ENCODE peak calls at places on chromosomes 12 and 14, in seven cellular contexts. N is IMR-90, W is heart left ventricle, R is psoas muscle, A is RWPE1, L is left lung, G is sigmoid colon. M is an unnamed sample.

GRCh38 chr12:90280033-90280432 is 571.4 kb upstream of the ATP2B1 start:
- DNase-seq in N (peak), W (no peak), R (no peak), A (peak), L (no peak), G (no peak), M (no peak)

GRCh38 chr12:67052981-67053380 is 216.2 kb upstream of the CAND1 start:
- DNase-seq in N (no peak), W (no peak), R (no peak), A (no peak), L (no peak), G (no peak), M (no peak)

GRCh38 chr14:30621954-30622830 is at the start of gene SCFD1:
- DNase-seq in N (peak), W (peak), R (peak), A (peak), L (peak), G (peak), M (peak)

GRCh38 chr14:67583711-67584644 is 16.1 kb downstream of the PIGH start:
- DNase-seq in N (peak), W (no peak), R (no peak), A (peak), L (no peak), G (no peak), M (no peak)

GRCh38 chr12:75641031-75641780 is 129.8 kb upstream of the KRR1 start:
- DNase-seq in N (peak), W (no peak), R (no peak), A (peak), L (no peak), G (no peak), M (no peak)

GRCh38 chr12:91043408-91043807 is 14.4 kb downstream of the KERA start:
- DNase-seq in N (no peak), W (no peak), R (no peak), A (no peak), L (no peak), G (no peak), M (no peak)

GRCh38 chr14:24315807-24316596 is 4.7 kb downstream of the LTB4R start:
- DNase-seq in N (no peak), W (no peak), R (peak), A (no peak), L (peak), G (no peak), M (no peak)

GRCh38 chr12:27467641-27468040 is 21.1 kb downstream of the SMCO2 start:
- DNase-seq in N (no peak), W (no peak), R (no peak), A (no peak), L (no peak), G (no peak), M (no peak)

GRCh38 chr14:99995700-99996356 is 69.4 kb upstream of the EVL start:
- DNase-seq in N (peak), W (no peak), R (no peak), A (peak), L (peak), G (peak), M (peak)

GRCh38 chr14:60235440-60235839 is 13.6 kb upstream of the PPM1A start:
- DNase-seq in N (no peak), W (no peak), R (no peak), A (no peak), L (no peak), G (no peak), M (no peak)

GRCh38 chr14:33652566-33653320 is 298.1 kb downstream of the EGLN3 start:
- DNase-seq in N (no peak), W (no peak), R (no peak), A (no peak), L (no peak), G (no peak), M (no peak)

GRCh38 chr12:65613692-65614091 is 210.6 kb upstream of the HMGA2 start:
- DNase-seq in N (peak), W (no peak), R (no peak), A (no peak), L (no peak), G (no peak), M (no peak)

GRCh38 chr12:5909560-5909959 is 35.5 kb downstream of the ANO2 start:
- DNase-seq in N (no peak), W (no peak), R (no peak), A (no peak), L (no peak), G (no peak), M (no peak)

GRCh38 chr12:11067514-11067913 is 5.4 kb upstream of the TAS2R46 start:
- DNase-seq in N (peak), W (no peak), R (no peak), A (no peak), L (no peak), G (peak), M (no peak)
- TF ChIP-seq CTCF in N (no peak), W (no peak), R (no peak), A (no peak), L (no peak), G (no peak), M (no peak)

DNA sequence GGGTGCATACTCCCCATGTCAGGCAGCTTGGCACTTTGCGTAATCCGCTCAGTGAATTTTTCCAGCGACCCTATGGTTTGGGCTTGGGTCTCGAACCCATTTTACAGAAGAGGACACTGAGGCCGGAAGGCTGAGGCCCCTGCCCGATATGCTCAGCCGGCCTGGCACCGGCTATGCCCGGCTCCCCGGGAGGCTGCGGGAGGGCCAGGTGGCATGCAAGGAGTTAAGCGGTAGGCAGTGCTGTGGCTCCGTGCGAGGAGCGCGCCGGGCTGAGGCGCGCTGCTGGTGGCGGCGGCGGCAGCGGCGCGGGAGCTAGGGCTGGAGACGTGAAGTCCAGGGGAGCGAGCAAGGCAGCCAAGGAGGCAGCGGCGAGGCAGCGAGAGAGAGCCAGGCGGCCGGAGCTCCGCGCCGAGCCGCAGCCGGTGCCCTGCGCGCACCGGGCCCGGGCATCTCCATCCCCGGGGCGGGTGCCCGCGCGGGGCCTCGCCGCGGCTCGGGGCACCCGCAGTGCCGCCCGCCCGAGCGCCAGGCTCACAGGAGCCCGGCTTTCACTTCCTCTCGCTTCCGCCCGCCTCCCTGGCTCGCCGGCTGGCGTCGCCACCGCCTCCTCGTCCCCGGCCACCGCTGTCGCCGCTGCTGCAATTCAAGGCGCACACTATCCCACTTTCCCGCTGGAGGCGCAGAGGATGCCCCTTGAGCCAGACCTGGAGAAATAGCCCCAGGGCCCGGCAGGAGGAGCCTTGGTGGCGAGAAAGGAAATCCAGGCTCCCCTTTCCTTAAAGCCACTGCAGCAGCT is at the start of gene WSCD2:
- DNase-seq in N (no peak), W (no peak), R (peak), A (peak), L (peak), G (peak), M (no peak)
- TF ChIP-seq CTCF in N (no peak), W (peak), R (no peak), A (no peak), L (peak), G (peak), M (no peak)

GRCh38 chr14:41299924-41300323 is 306.8 kb upstream of the LRFN5 start:
- DNase-seq in N (no peak), W (no peak), R (no peak), A (no peak), L (no peak), G (no peak), M (no peak)
- TF ChIP-seq CTCF in N (no peak), W (no peak), R (no peak), A (no peak), L (no peak), G (no peak), M (no peak)

DNA sequence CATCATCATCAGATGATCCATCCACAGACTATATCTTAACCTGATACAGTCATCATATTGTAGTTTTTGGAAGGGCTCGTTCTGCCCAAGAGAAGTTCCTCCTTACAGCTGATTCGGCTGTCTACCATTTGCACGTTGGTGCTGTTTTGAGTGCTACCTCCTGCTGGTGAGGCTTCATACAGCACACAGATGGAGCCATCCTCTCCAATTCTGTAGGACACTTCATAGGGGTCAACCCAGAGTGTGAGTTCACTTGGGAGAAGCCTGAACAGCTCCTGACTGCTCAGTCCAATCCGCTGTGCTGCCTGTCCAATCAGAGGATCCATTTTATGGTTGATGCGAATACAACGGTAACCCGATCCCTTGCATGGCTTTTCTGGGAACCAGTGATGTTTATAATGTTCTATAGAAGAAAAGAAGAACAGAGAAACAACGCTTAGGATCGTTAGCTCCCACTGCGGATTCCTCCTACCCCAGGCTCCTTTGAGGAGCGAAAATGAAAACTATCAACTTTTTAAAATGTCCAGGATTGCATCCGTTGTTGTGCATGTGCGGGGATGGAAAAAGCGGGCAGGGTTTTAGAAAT is 1.5 kb downstream of the BTG1 start:
- DNase-seq in N (peak), W (no peak), R (peak), A (peak), L (peak), G (peak), M (peak)
- TF ChIP-seq CTCF in N (peak), W (peak), R (peak), A (peak), L (peak), G (peak), M (peak)

GRCh38 chr12:121656122-121656521 is 13.3 kb downstream of the MORN3 start:
- DNase-seq in N (no peak), W (no peak), R (no peak), A (no peak), L (no peak), G (no peak), M (no peak)

GRCh38 chr12:121649819-121650353 is 19.6 kb downstream of the MORN3 start:
- DNase-seq in N (no peak), W (no peak), R (no peak), A (no peak), L (no peak), G (no peak), M (no peak)

GRCh38 chr12:121651381-121651780 is 18.1 kb downstream of the MORN3 start:
- DNase-seq in N (no peak), W (no peak), R (no peak), A (no peak), L (no peak), G (no peak), M (no peak)

GRCh38 chr12:121653999-121654398 is 15.5 kb downstream of the MORN3 start:
- DNase-seq in N (no peak), W (no peak), R (no peak), A (no peak), L (no peak), G (no peak), M (no peak)

GRCh38 chr12:121652767-121653497 is 16.5 kb downstream of the MORN3 start:
- DNase-seq in N (no peak), W (no peak), R (no peak), A (no peak), L (no peak), G (no peak), M (no peak)
- TF ChIP-seq CTCF in N (no peak), W (no peak), R (no peak), A (no peak), L (no peak), G (no peak), M (no peak)

M was measured in CD14-positive monocyte.